ENCODE peak calls at places on chromosomes 3 and 15, in seven cellular contexts. One of them, this sample, is unnamed. For H3K27me3, the result is how much of the 10 kb centered on the place peaks cover.

GRCh38 chr3:174614046-174614445 is 245.1 kb upstream of the NAALADL2 start:
- DNase-seq in fibroblast of lung: no peak
- DNase-seq in esophagus squamous epithelium: no peak
- DNase-seq in uterus: no peak
- DNase-seq in effector memory CD4-positive, alpha-beta T cell: no peak
- DNase-seq in endodermal cell: no peak
- DNase-seq in psoas muscle: no peak
- DNase-seq in this sample: no peak

GRCh38 chr15:80999623-81000036 is 1.1 kb upstream of the TLNRD1 start:
- DNase-seq in fibroblast of lung: no peak
- DNase-seq in esophagus squamous epithelium: no peak
- DNase-seq in uterus: no peak
- DNase-seq in effector memory CD4-positive, alpha-beta T cell: peak
- DNase-seq in endodermal cell: peak
- DNase-seq in psoas muscle: no peak
- DNase-seq in this sample: no peak

GRCh38 chr15:101266034-101266433 is 11.3 kb downstream of the SELENOS start:
- DNase-seq in fibroblast of lung: peak
- DNase-seq in esophagus squamous epithelium: no peak
- DNase-seq in uterus: no peak
- DNase-seq in effector memory CD4-positive, alpha-beta T cell: no peak
- DNase-seq in endodermal cell: peak
- DNase-seq in psoas muscle: no peak
- DNase-seq in this sample: no peak

GRCh38 chr3:111521881-111522280 is 20.1 kb upstream of the CD96 start:
- DNase-seq in fibroblast of lung: peak
- DNase-seq in esophagus squamous epithelium: no peak
- DNase-seq in uterus: no peak
- DNase-seq in effector memory CD4-positive, alpha-beta T cell: no peak
- DNase-seq in endodermal cell: no peak
- DNase-seq in psoas muscle: no peak
- DNase-seq in this sample: no peak

GRCh38 chr3:29922990-29923746 is 642.3 kb downstream of the RBMS3 start:
- DNase-seq in fibroblast of lung: peak
- DNase-seq in esophagus squamous epithelium: no peak
- DNase-seq in uterus: no peak
- DNase-seq in effector memory CD4-positive, alpha-beta T cell: no peak
- DNase-seq in endodermal cell: no peak
- DNase-seq in psoas muscle: no peak
- DNase-seq in this sample: peak

GRCh38 chr15:57878573-57878972 is 172.1 kb downstream of the POLR2M start:
- DNase-seq in fibroblast of lung: peak
- DNase-seq in esophagus squamous epithelium: no peak
- DNase-seq in uterus: no peak
- DNase-seq in effector memory CD4-positive, alpha-beta T cell: no peak
- DNase-seq in endodermal cell: no peak
- DNase-seq in psoas muscle: no peak
- DNase-seq in this sample: no peak

GRCh38 chr3:134034005-134034785 is 4.5 kb upstream of the SLCO2A1 start:
- DNase-seq in fibroblast of lung: peak
- DNase-seq in esophagus squamous epithelium: no peak
- DNase-seq in uterus: no peak
- DNase-seq in effector memory CD4-positive, alpha-beta T cell: no peak
- DNase-seq in endodermal cell: no peak
- DNase-seq in psoas muscle: no peak
- DNase-seq in this sample: no peak

GRCh38 chr3:141972394-141972793 is 96.0 kb downstream of the ATP1B3 start:
- DNase-seq in fibroblast of lung: peak
- DNase-seq in esophagus squamous epithelium: no peak
- DNase-seq in uterus: no peak
- DNase-seq in effector memory CD4-positive, alpha-beta T cell: no peak
- DNase-seq in endodermal cell: peak
- DNase-seq in psoas muscle: no peak
- DNase-seq in this sample: no peak

GRCh38 chr3:16311960-16312451 is 47.0 kb downstream of the OXNAD1 start:
- DNase-seq in fibroblast of lung: peak
- DNase-seq in esophagus squamous epithelium: no peak
- DNase-seq in uterus: no peak
- DNase-seq in effector memory CD4-positive, alpha-beta T cell: peak
- DNase-seq in endodermal cell: no peak
- DNase-seq in psoas muscle: peak
- DNase-seq in this sample: peak

GRCh38 chr3:47890832-47891620 is 88.1 kb downstream of the DHX30 start:
- DNase-seq in fibroblast of lung: no peak
- DNase-seq in esophagus squamous epithelium: no peak
- DNase-seq in uterus: peak
- DNase-seq in effector memory CD4-positive, alpha-beta T cell: no peak
- DNase-seq in endodermal cell: no peak
- DNase-seq in psoas muscle: peak
- DNase-seq in this sample: peak

GRCh38 chr15:63497642-63498100 is 6.7 kb upstream of the USP3 start:
- DNase-seq in fibroblast of lung: no peak
- DNase-seq in esophagus squamous epithelium: no peak
- DNase-seq in uterus: no peak
- DNase-seq in effector memory CD4-positive, alpha-beta T cell: peak
- DNase-seq in endodermal cell: no peak
- DNase-seq in psoas muscle: no peak
- DNase-seq in this sample: peak

GRCh38 chr15:78925076-78925624 is 19.7 kb downstream of the CTSH start:
- DNase-seq in fibroblast of lung: no peak
- DNase-seq in esophagus squamous epithelium: no peak
- DNase-seq in uterus: no peak
- DNase-seq in effector memory CD4-positive, alpha-beta T cell: no peak
- DNase-seq in endodermal cell: peak
- DNase-seq in psoas muscle: no peak
- DNase-seq in this sample: no peak

GRCh38 chr15:31263751-31264533 is 62.7 kb upstream of the KLF13 start:
- DNase-seq in fibroblast of lung: no peak
- DNase-seq in esophagus squamous epithelium: peak
- DNase-seq in uterus: no peak
- DNase-seq in effector memory CD4-positive, alpha-beta T cell: peak
- DNase-seq in endodermal cell: peak
- DNase-seq in psoas muscle: peak
- DNase-seq in this sample: peak

GRCh38 chr3:127844326-127844942 is 22.1 kb upstream of the MGLL start:
- DNase-seq in fibroblast of lung: no peak
- DNase-seq in esophagus squamous epithelium: no peak
- DNase-seq in uterus: no peak
- DNase-seq in effector memory CD4-positive, alpha-beta T cell: no peak
- DNase-seq in endodermal cell: no peak
- DNase-seq in psoas muscle: no peak
- DNase-seq in this sample: no peak

GRCh38 chr3:61936344-61936937 is 375.1 kb downstream of the PTPRG start:
- DNase-seq in fibroblast of lung: no peak
- DNase-seq in esophagus squamous epithelium: no peak
- DNase-seq in uterus: no peak
- DNase-seq in effector memory CD4-positive, alpha-beta T cell: no peak
- DNase-seq in endodermal cell: peak
- DNase-seq in psoas muscle: no peak
- DNase-seq in this sample: no peak

GRCh38 chr15:73924258-73924921 is 1.9 kb upstream of the LOXL1 start:
- DNase-seq in fibroblast of lung: peak
- DNase-seq in esophagus squamous epithelium: no peak
- DNase-seq in uterus: peak
- DNase-seq in effector memory CD4-positive, alpha-beta T cell: no peak
- DNase-seq in endodermal cell: peak
- DNase-seq in psoas muscle: peak
- DNase-seq in this sample: no peak

GRCh38 chr3:134802428-134803050 is 7.5 kb downstream of the EPHB1 start:
- DNase-seq in fibroblast of lung: no peak
- DNase-seq in esophagus squamous epithelium: no peak
- DNase-seq in uterus: no peak
- DNase-seq in effector memory CD4-positive, alpha-beta T cell: no peak
- DNase-seq in endodermal cell: no peak
- DNase-seq in psoas muscle: no peak
- DNase-seq in this sample: no peak

GRCh38 chr15:75050283-75050682 is 26.9 kb downstream of the PPCDC start:
- DNase-seq in fibroblast of lung: no peak
- DNase-seq in esophagus squamous epithelium: no peak
- DNase-seq in uterus: no peak
- DNase-seq in effector memory CD4-positive, alpha-beta T cell: no peak
- DNase-seq in endodermal cell: no peak
- DNase-seq in psoas muscle: no peak
- DNase-seq in this sample: no peak

DNA sequence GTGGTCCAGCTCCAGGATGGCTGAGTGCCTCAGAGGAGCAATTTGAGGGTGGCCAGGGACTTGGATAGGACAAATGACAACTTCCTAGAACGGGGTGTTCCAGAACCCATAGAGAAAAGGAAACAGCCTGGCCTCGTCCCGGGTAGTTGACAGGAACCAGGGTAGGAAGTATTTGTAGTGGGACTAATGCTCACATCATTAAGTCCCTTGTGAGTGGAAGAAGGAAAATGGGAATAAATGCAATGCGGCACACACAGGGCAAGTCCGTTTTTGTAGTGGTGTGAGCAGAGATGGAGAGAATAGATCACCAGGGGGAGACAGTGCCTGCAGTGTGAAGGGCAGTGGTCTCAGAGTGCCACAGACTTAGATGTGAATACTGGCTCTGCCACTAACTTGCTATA is 19.6 kb downstream of the TIMP4 start:
- DNase-seq in fibroblast of lung: peak
- DNase-seq in esophagus squamous epithelium: no peak
- DNase-seq in uterus: peak
- DNase-seq in effector memory CD4-positive, alpha-beta T cell: no peak
- DNase-seq in endodermal cell: peak
- DNase-seq in psoas muscle: no peak
- DNase-seq in this sample: peak
- H3K27ac ChIP-seq in fibroblast of lung: no peak
- H3K27ac ChIP-seq in esophagus squamous epithelium: peak
- H3K27ac ChIP-seq in uterus: peak
- H3K27ac ChIP-seq in effector memory CD4-positive, alpha-beta T cell: no peak
- H3K27ac ChIP-seq in endodermal cell: no peak
- H3K27ac ChIP-seq in psoas muscle: peak
- H3K27ac ChIP-seq in this sample: peak

DNA sequence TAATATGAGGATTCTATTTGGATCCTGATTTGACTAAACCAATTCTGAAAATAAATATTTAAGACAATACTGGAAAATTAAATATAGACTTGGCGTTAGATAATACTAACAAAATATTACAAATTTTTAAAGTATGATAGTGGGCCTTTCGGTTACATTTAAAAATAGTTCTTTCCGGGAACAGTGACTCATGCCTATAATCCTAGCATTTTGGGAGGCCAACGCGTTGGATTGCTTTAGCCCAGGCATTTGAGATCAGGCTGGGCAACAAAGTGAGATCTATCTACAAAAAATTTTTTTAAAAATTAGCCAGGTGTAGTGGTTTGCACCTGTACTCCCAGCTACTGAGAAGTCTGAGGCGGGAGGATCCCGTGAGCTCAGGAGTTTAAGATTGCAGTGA is 30.3 kb upstream of the GADL1 start:
- DNase-seq in fibroblast of lung: peak
- DNase-seq in esophagus squamous epithelium: no peak
- DNase-seq in uterus: no peak
- DNase-seq in effector memory CD4-positive, alpha-beta T cell: no peak
- DNase-seq in endodermal cell: no peak
- DNase-seq in psoas muscle: no peak
- DNase-seq in this sample: no peak
- H3K27me3 ChIP-seq in fibroblast of lung: under half
- H3K27me3 ChIP-seq in esophagus squamous epithelium: under half
- H3K27me3 ChIP-seq in uterus: under half
- H3K27me3 ChIP-seq in effector memory CD4-positive, alpha-beta T cell: under half
- H3K27me3 ChIP-seq in endodermal cell: under half
- H3K27me3 ChIP-seq in psoas muscle: under half
- H3K27me3 ChIP-seq in this sample: under half

GRCh38 chr3:8986741-8987672 is 23.7 kb upstream of the RAD18 start:
- DNase-seq in fibroblast of lung: no peak
- DNase-seq in esophagus squamous epithelium: no peak
- DNase-seq in uterus: no peak
- DNase-seq in effector memory CD4-positive, alpha-beta T cell: no peak
- DNase-seq in endodermal cell: peak
- DNase-seq in psoas muscle: no peak
- DNase-seq in this sample: no peak

GRCh38 chr3:8985876-8986275 is 22.6 kb upstream of the RAD18 start:
- DNase-seq in fibroblast of lung: no peak
- DNase-seq in esophagus squamous epithelium: no peak
- DNase-seq in uterus: no peak
- DNase-seq in effector memory CD4-positive, alpha-beta T cell: no peak
- DNase-seq in endodermal cell: no peak
- DNase-seq in psoas muscle: no peak
- DNase-seq in this sample: no peak

GRCh38 chr3:8985411-8985831 is 22.1 kb upstream of the RAD18 start:
- DNase-seq in fibroblast of lung: no peak
- DNase-seq in esophagus squamous epithelium: no peak
- DNase-seq in uterus: no peak
- DNase-seq in effector memory CD4-positive, alpha-beta T cell: no peak
- DNase-seq in endodermal cell: peak
- DNase-seq in psoas muscle: no peak
- DNase-seq in this sample: no peak

GRCh38 chr3:8988791-8989558 is 25.7 kb upstream of the RAD18 start:
- DNase-seq in fibroblast of lung: no peak
- DNase-seq in esophagus squamous epithelium: no peak
- DNase-seq in uterus: no peak
- DNase-seq in effector memory CD4-positive, alpha-beta T cell: no peak
- DNase-seq in endodermal cell: peak
- DNase-seq in psoas muscle: no peak
- DNase-seq in this sample: no peak

DNA sequence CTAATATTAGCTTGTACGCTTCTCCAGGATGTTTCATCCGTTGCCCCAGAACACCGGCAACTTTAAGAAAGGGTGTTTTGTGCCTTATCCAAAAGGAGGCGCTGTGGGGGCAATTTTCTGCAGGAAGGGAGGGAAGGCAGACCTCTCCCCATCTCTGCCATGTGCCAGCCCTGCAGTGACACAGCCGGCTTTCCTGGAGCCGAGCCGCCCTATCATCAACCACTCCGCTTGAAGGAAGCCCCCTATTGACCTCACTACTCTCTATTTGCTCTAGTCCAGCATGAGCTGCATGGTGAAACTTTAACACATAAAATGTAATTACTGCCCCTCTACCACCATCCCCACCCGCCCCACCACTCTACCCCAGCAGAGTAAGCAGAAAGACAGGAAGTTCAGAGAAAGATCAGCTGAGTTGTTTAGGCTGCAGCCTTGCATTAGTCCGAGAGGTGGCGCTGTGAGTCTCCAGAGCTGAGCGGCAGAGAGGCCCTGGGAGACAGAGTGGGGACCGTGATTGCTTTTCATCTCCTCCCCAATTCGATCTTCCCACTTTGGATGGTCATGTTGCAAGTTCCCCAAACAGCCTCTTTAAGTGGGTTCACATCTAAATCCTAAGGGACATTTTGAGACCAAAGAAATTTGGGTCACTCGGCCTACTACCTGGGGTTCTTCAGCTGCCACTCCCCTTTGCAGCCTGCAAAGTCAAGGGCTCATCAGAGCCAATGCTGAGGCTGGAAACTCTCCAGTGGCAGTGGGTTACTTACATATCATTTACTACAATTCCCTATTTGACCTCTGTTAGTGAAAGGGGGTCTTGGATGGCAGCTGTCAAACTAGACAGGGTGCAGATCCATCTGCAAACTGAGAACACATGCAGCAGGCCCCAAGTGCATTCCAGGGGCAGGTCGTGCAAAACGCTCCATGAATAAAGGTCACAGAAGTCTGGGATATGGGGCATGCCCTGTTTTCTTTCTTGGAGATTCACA is 24.7 kb upstream of the RAD18 start:
- DNase-seq in fibroblast of lung: peak
- DNase-seq in esophagus squamous epithelium: no peak
- DNase-seq in uterus: peak
- DNase-seq in effector memory CD4-positive, alpha-beta T cell: peak
- DNase-seq in endodermal cell: peak
- DNase-seq in psoas muscle: peak
- DNase-seq in this sample: no peak
- H3K4me3 ChIP-seq in fibroblast of lung: no peak
- H3K4me3 ChIP-seq in esophagus squamous epithelium: no peak
- H3K4me3 ChIP-seq in uterus: no peak
- H3K4me3 ChIP-seq in effector memory CD4-positive, alpha-beta T cell: no peak
- H3K4me3 ChIP-seq in endodermal cell: no peak
- H3K4me3 ChIP-seq in psoas muscle: no peak
- H3K4me3 ChIP-seq in this sample: no peak

GRCh38 chr3:177596248-177596821 is 399.1 kb upstream of the TBL1XR1 start:
- DNase-seq in fibroblast of lung: peak
- DNase-seq in esophagus squamous epithelium: no peak
- DNase-seq in uterus: no peak
- DNase-seq in effector memory CD4-positive, alpha-beta T cell: no peak
- DNase-seq in endodermal cell: no peak
- DNase-seq in psoas muscle: no peak
- DNase-seq in this sample: no peak
- H3K27ac ChIP-seq in fibroblast of lung: peak
- H3K27ac ChIP-seq in esophagus squamous epithelium: peak
- H3K27ac ChIP-seq in uterus: peak
- H3K27ac ChIP-seq in effector memory CD4-positive, alpha-beta T cell: no peak
- H3K27ac ChIP-seq in endodermal cell: no peak
- H3K27ac ChIP-seq in psoas muscle: no peak
- H3K27ac ChIP-seq in this sample: no peak